ENCODE peak calls at places on chromosomes 1 and 21, in seven cellular contexts. U, C, R, B, L, F and M are unnamed samples.

GRCh38 chr1:45016090-45016697 is 4.1 kb downstream of the UROD start:
- DNase-seq in F (no peak), B (no peak), L (no peak), C (no peak), R (no peak), U (no peak), M (no peak)

GRCh38 chr1:18149113-18149641 is 41.6 kb downstream of the IGSF21 start:
- DNase-seq in C (no peak), F (no peak), B (no peak), L (no peak), U (no peak), R (no peak), M (no peak)

GRCh38 chr1:150148834-150149489 is 754 bp upstream of the PLEKHO1 start:
- DNase-seq in U (no peak), R (no peak), L (no peak), B (no peak), C (no peak), F (no peak), M (no peak)

GRCh38 chr1:176949033-176949662 is 215.4 kb downstream of the ASTN1 start:
- DNase-seq in R (peak), U (peak), L (peak), C (peak), F (peak), B (peak), M (peak)

GRCh38 chr1:203796223-203796747 is 862 bp downstream of the ZBED6 start:
- DNase-seq in U (peak), R (peak), L (no peak), F (peak), C (peak), B (no peak), M (no peak)

GRCh38 chr1:45928486-45929205 is 125.2 kb downstream of the MAST2 start:
- DNase-seq in U (no peak), R (peak), C (no peak), L (no peak), B (no peak), F (no peak), M (no peak)

GRCh38 chr1:155176544-155177071 is 3.0 kb downstream of the TRIM46 start:
- DNase-seq in C (peak), R (peak), U (peak), F (peak), L (peak), B (peak), M (peak)

GRCh38 chr1:59243544-59243943 is 53.4 kb upstream of the FGGY start:
- DNase-seq in F (no peak), U (no peak), L (no peak), B (no peak), C (no peak), R (no peak), M (no peak)

GRCh38 chr1:86965012-86965826 is 50.8 kb downstream of the HS2ST1 start:
- DNase-seq in F (no peak), L (no peak), B (no peak), R (peak), U (peak), C (no peak), M (no peak)

GRCh38 chr1:71015745-71016144 is 31.9 kb downstream of the PTGER3 start:
- DNase-seq in L (no peak), B (no peak), R (no peak), U (no peak), F (no peak), C (no peak), M (no peak)

GRCh38 chr21:16587671-16588379 is 858.0 kb downstream of the USP25 start:
- DNase-seq in R (no peak), F (peak), L (no peak), C (no peak), U (no peak), B (no peak), M (no peak)

GRCh38 chr1:33815061-33815460 is 48.8 kb upstream of the HMGB4 start:
- DNase-seq in C (no peak), R (no peak), U (no peak), B (no peak), L (no peak), F (no peak), M (no peak)

GRCh38 chr1:213720032-213720431 is 267.7 kb upstream of the PROX1 start:
- DNase-seq in F (no peak), L (no peak), R (no peak), U (no peak), B (no peak), C (no peak), M (no peak)

GRCh38 chr1:169115891-169116585 is 9.5 kb downstream of the ATP1B1 start:
- DNase-seq in B (peak), U (peak), L (peak), F (peak), C (peak), R (no peak), M (peak)

GRCh38 chr1:20526267-20526666 is 18.3 kb upstream of the MUL1 start:
- DNase-seq in B (no peak), F (no peak), C (no peak), R (no peak), U (no peak), L (no peak), M (no peak)
- H3K27ac ChIP-seq in B (no peak), F (no peak), C (no peak), R (no peak), U (no peak), L (no peak), M (no peak)

GRCh38 chr1:201275266-201275666 is 8.0 kb upstream of the PKP1 start:
- DNase-seq in U (peak), C (peak), B (peak), F (peak), R (no peak), L (no peak), M (peak)
- H3K27ac ChIP-seq in U (peak), C (no peak), B (peak), F (peak), R (no peak), L (no peak), M (no peak)

GRCh38 chr1:223737342-223737741 is 25.0 kb downstream of the CAPN2 start:
- DNase-seq in C (no peak), U (no peak), B (no peak), R (no peak), L (no peak), F (no peak), M (no peak)

GRCh38 chr1:223739366-223740057 is 27.2 kb downstream of the CAPN2 start:
- DNase-seq in L (no peak), C (peak), U (no peak), R (no peak), B (no peak), F (no peak), M (no peak)

GRCh38 chr1:223742861-223743517 is 30.6 kb downstream of the CAPN2 start:
- DNase-seq in F (no peak), B (no peak), C (no peak), R (no peak), U (no peak), L (no peak), M (no peak)

GRCh38 chr1:223741861-223742260 is 29.5 kb downstream of the CAPN2 start:
- DNase-seq in U (no peak), C (no peak), F (no peak), B (no peak), R (no peak), L (no peak), M (no peak)

DNA sequence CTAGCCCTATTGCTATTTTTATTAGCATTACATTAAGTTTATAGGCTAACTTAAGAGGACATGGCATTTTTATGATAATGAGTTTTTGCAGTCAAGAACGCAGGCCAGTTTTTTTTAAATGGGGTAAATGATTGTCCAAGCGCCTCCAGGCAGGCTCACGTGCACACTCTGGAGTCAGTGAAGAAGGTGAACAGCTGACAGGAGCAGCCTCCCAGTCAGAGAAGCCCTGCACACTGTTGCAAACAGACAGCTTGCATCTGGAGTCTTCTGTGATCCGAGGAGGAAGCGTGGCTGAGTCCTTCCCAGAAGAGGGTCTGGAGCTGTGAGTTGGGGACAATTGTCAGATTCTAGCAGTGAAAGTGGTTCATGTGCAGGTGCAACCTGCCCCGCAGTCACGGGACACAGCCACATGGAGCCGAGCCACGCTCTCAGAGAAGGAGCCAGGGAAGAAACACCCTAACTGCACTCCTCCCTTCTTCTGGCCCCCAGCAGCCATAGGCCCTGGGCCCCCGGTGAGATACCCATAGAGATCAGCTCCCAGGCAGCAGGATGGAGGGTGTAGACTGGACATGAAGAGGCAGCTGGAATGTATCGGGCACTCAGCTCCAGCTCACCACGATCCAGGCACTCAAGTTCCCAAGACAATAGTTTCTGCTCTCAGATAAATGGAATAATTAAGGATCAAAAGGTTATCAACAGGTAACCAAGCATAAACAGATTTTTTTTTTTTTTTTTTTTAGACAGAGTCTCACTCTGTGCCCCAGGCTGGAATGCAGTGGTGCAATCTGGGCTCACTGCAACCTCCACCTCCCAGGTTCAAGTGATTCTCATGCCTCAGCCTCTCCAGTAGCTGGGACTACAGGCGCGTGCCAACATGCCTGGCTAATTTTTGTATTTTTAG is 26.4 kb downstream of the CAPN2 start:
- DNase-seq in L (peak), U (no peak), F (no peak), C (peak), B (no peak), R (no peak), M (no peak)
- H3K27ac ChIP-seq in L (peak), U (peak), F (peak), C (peak), B (peak), R (no peak), M (peak)

DNA sequence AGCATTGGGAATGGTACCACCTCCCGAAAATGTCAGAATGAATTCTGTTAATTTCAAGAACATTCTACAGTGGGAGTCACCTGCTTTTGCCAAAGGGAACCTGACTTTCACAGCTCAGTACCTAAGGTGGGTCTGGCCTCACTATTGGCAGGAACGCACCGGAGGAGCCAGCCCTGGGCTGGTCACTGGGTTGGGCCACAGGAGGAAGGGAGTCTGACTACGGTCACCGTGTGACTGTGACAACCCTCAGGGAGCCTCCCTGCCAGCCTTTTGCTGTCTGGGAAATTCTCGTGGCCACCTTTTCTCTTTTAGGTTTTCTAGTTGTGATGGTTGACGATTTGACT is 2.2 kb downstream of the IL10RB start:
- DNase-seq in F (no peak), C (peak), U (no peak), B (no peak), R (no peak), L (no peak), M (no peak)
- H3K27ac ChIP-seq in F (no peak), C (peak), U (no peak), B (no peak), R (no peak), L (no peak), M (no peak)

GRCh38 chr21:41932191-41932575 is 21.6 kb downstream of the C2CD2 start:
- DNase-seq in R (no peak), B (no peak), U (peak), L (no peak), F (peak), C (no peak), M (no peak)
- H3K27ac ChIP-seq in R (peak), B (peak), U (peak), L (no peak), F (peak), C (no peak), M (no peak)